ENCODE peak calls at places on chromosome 7, in five cellular contexts. One of them, this sample, is unnamed.

GRCh38 chr7:115249080-115249479 is 327.2 kb downstream of the MDFIC start:
- DNase-seq in H9: no peak
- DNase-seq in mesenchymal stem cell: peak
- DNase-seq in trophoblast cell: no peak
- DNase-seq in H1: no peak
- DNase-seq in this sample: no peak

GRCh38 chr7:155815332-155816191 is 3.3 kb upstream of the SHH start:
- DNase-seq in H9: peak
- DNase-seq in mesenchymal stem cell: peak
- DNase-seq in trophoblast cell: peak
- DNase-seq in H1: no peak
- DNase-seq in this sample: no peak

GRCh38 chr7:142104550-142105527 is 6.7 kb upstream of the MGAM2 start:
- DNase-seq in H9: no peak
- DNase-seq in mesenchymal stem cell: no peak
- DNase-seq in trophoblast cell: peak
- DNase-seq in H1: no peak
- DNase-seq in this sample: no peak

GRCh38 chr7:104341545-104341944 is 13.1 kb downstream of the LHFPL3 start:
- DNase-seq in H9: peak
- DNase-seq in mesenchymal stem cell: no peak
- DNase-seq in trophoblast cell: no peak
- DNase-seq in H1: no peak
- DNase-seq in this sample: peak

GRCh38 chr7:69934475-69934903 is 336.2 kb downstream of the AUTS2 start:
- DNase-seq in H9: no peak
- DNase-seq in mesenchymal stem cell: no peak
- DNase-seq in trophoblast cell: no peak
- DNase-seq in H1: no peak
- DNase-seq in this sample: no peak

GRCh38 chr7:140877249-140877524 is 47.5 kb downstream of the BRAF start:
- DNase-seq in H9: no peak
- DNase-seq in mesenchymal stem cell: no peak
- DNase-seq in trophoblast cell: no peak
- DNase-seq in H1: no peak
- DNase-seq in this sample: no peak

GRCh38 chr7:44347546-44348114 is 22.2 kb upstream of the CAMK2B start:
- DNase-seq in H9: no peak
- DNase-seq in mesenchymal stem cell: no peak
- DNase-seq in trophoblast cell: no peak
- DNase-seq in H1: no peak
- DNase-seq in this sample: no peak

GRCh38 chr7:26143298-26144044 is 8.5 kb upstream of the NFE2L3 start:
- DNase-seq in H9: no peak
- DNase-seq in mesenchymal stem cell: peak
- DNase-seq in trophoblast cell: peak
- DNase-seq in H1: no peak
- DNase-seq in this sample: no peak

GRCh38 chr7:82566752-82567151 is 123.2 kb upstream of the CACNA2D1 start:
- DNase-seq in H9: no peak
- DNase-seq in mesenchymal stem cell: no peak
- DNase-seq in trophoblast cell: no peak
- DNase-seq in H1: no peak
- DNase-seq in this sample: no peak

GRCh38 chr7:80014507-80014906 is 120.1 kb upstream of the GNAI1 start:
- DNase-seq in H9: no peak
- DNase-seq in mesenchymal stem cell: peak
- DNase-seq in trophoblast cell: peak
- DNase-seq in H1: no peak
- DNase-seq in this sample: no peak

GRCh38 chr7:139771001-139771956 is 6.5 kb downstream of the HIPK2 start:
- DNase-seq in H9: no peak
- DNase-seq in mesenchymal stem cell: peak
- DNase-seq in trophoblast cell: peak
- DNase-seq in H1: no peak
- DNase-seq in this sample: no peak

GRCh38 chr7:55086413-55087201 is 67.8 kb downstream of the EGFR start:
- DNase-seq in H9: no peak
- DNase-seq in mesenchymal stem cell: peak
- DNase-seq in trophoblast cell: no peak
- DNase-seq in H1: no peak
- DNase-seq in this sample: no peak

GRCh38 chr7:144596953-144597352 is 193.5 kb upstream of the NOBOX start:
- DNase-seq in H9: no peak
- DNase-seq in mesenchymal stem cell: no peak
- DNase-seq in trophoblast cell: no peak
- DNase-seq in H1: no peak
- DNase-seq in this sample: no peak

GRCh38 chr7:139768249-139768824 is 9.5 kb downstream of the HIPK2 start:
- DNase-seq in H9: no peak
- DNase-seq in mesenchymal stem cell: peak
- DNase-seq in trophoblast cell: no peak
- DNase-seq in H1: no peak
- DNase-seq in this sample: no peak

GRCh38 chr7:82234457-82235049 is 209.0 kb downstream of the CACNA2D1 start:
- DNase-seq in H9: no peak
- DNase-seq in mesenchymal stem cell: peak
- DNase-seq in trophoblast cell: peak
- DNase-seq in H1: no peak
- DNase-seq in this sample: peak

GRCh38 chr7:7944619-7945282 is 23.8 kb upstream of the GLCCI1 start:
- DNase-seq in H9: no peak
- DNase-seq in mesenchymal stem cell: no peak
- DNase-seq in trophoblast cell: no peak
- DNase-seq in H1: no peak
- DNase-seq in this sample: no peak

GRCh38 chr7:120819861-120820260 is 38.1 kb downstream of the TSPAN12 start:
- DNase-seq in H9: no peak
- DNase-seq in mesenchymal stem cell: no peak
- DNase-seq in trophoblast cell: no peak
- DNase-seq in H1: no peak
- DNase-seq in this sample: no peak

GRCh38 chr7:26141077-26141476 is 10.9 kb upstream of the NFE2L3 start:
- DNase-seq in H9: no peak
- DNase-seq in mesenchymal stem cell: no peak
- DNase-seq in trophoblast cell: no peak
- DNase-seq in H1: no peak
- DNase-seq in this sample: no peak

GRCh38 chr7:40008218-40008815 is 58.3 kb downstream of the CDK13 start:
- DNase-seq in H9: no peak
- DNase-seq in mesenchymal stem cell: peak
- DNase-seq in trophoblast cell: no peak
- DNase-seq in H1: no peak
- DNase-seq in this sample: no peak

GRCh38 chr7:36048902-36049240 is 104.2 kb upstream of the EEPD1 start:
- DNase-seq in H9: no peak
- DNase-seq in mesenchymal stem cell: peak
- DNase-seq in trophoblast cell: no peak
- DNase-seq in H1: no peak
- DNase-seq in this sample: no peak

GRCh38 chr7:25029075-25029474 is 49.1 kb upstream of the OSBPL3 start:
- DNase-seq in H9: no peak
- DNase-seq in mesenchymal stem cell: no peak
- DNase-seq in trophoblast cell: no peak
- DNase-seq in H1: no peak
- DNase-seq in this sample: no peak

GRCh38 chr7:44979481-44980392 is 922 bp upstream of the MYO1G start:
- DNase-seq in H9: no peak
- DNase-seq in mesenchymal stem cell: no peak
- DNase-seq in trophoblast cell: no peak
- DNase-seq in H1: no peak
- DNase-seq in this sample: no peak

GRCh38 chr7:130367836-130368235 is 12.5 kb upstream of the CPA1 start:
- DNase-seq in H9: no peak
- DNase-seq in mesenchymal stem cell: no peak
- DNase-seq in trophoblast cell: no peak
- DNase-seq in H1: no peak
- DNase-seq in this sample: no peak

GRCh38 chr7:115352375-115352774 is 430.5 kb downstream of the MDFIC start:
- DNase-seq in H9: no peak
- DNase-seq in mesenchymal stem cell: peak
- DNase-seq in trophoblast cell: peak
- DNase-seq in H1: no peak
- DNase-seq in this sample: no peak

GRCh38 chr7:27174077-27175004 is at the start of gene HOXA10:
- DNase-seq in H9: peak
- DNase-seq in mesenchymal stem cell: no peak
- DNase-seq in trophoblast cell: no peak
- DNase-seq in H1: no peak
- DNase-seq in this sample: no peak

DNA sequence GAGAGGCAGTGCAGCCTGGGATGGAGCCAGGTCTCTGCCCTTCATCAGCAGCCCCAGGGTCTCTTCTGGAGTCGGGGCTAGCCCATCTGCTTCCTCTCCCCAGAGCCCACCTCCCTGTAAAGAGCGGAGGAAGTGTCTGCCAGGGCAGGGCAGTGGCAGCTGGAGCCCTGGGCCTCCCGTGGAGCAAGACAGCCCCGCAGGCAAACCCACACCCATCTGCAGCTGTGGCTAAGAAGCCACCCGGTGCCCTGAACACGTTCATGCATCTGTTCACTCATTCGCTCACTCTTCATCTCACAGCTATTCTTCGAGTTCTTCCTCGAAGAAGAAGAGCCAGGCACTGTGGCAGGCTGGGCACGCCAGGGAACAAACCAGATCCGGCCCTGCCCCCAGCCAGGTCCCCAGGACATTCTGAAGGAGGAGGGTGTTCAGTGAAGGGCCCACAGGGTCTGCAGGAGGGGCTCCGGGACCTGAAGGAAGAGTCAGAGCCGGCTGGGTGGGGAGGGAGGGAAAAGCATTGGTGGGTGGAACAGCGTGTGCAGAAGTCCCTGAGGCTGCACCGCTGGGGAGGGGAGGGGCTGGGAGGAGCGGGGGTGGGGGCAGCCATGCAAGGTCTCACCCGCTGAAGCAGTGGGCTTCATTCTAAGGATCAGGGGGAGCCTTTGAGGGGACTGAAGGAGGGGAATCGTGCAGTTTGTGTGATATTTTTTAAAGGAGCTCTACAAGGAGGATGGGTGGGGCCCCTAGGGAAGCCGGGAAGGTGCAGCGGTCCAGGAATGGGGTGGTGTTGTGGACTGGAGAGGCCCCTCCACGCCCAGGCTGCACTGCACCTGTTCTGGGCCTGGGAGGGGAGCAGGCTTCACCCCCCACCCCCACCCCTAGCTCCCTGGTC is 99.2 kb downstream of the UNCX start:
- DNase-seq in H9: no peak
- DNase-seq in mesenchymal stem cell: no peak
- DNase-seq in trophoblast cell: no peak
- DNase-seq in H1: no peak
- DNase-seq in this sample: no peak
- H2BK12ac ChIP-seq in H9: no peak
- H2BK12ac ChIP-seq in mesenchymal stem cell: no peak
- H2BK12ac ChIP-seq in trophoblast cell: no peak
- H2BK12ac ChIP-seq in H1: no peak
- H2BK12ac ChIP-seq in this sample: no peak

GRCh38 chr7:23205861-23206510 is 24.1 kb downstream of the NUP42 start:
- DNase-seq in H9: peak
- DNase-seq in mesenchymal stem cell: no peak
- DNase-seq in trophoblast cell: no peak
- DNase-seq in H1: no peak
- DNase-seq in this sample: no peak

GRCh38 chr7:23206511-23206867 is 24.6 kb downstream of the NUP42 start:
- DNase-seq in H9: no peak
- DNase-seq in mesenchymal stem cell: no peak
- DNase-seq in trophoblast cell: no peak
- DNase-seq in H1: no peak
- DNase-seq in this sample: no peak

GRCh38 chr7:23200331-23200730 is 18.5 kb downstream of the NUP42 start:
- DNase-seq in H9: no peak
- DNase-seq in mesenchymal stem cell: no peak
- DNase-seq in trophoblast cell: no peak
- DNase-seq in H1: no peak
- DNase-seq in this sample: no peak

GRCh38 chr7:23207029-23207428 is 25.2 kb downstream of the NUP42 start:
- DNase-seq in H9: no peak
- DNase-seq in mesenchymal stem cell: no peak
- DNase-seq in trophoblast cell: no peak
- DNase-seq in H1: no peak
- DNase-seq in this sample: no peak

GRCh38 chr7:23204241-23204640 is 22.4 kb downstream of the NUP42 start:
- DNase-seq in H9: no peak
- DNase-seq in mesenchymal stem cell: peak
- DNase-seq in trophoblast cell: no peak
- DNase-seq in H1: no peak
- DNase-seq in this sample: no peak
- H4K8ac ChIP-seq in H9: no peak
- H4K8ac ChIP-seq in mesenchymal stem cell: no peak
- H4K8ac ChIP-seq in trophoblast cell: no peak
- H4K8ac ChIP-seq in H1: no peak
- H4K8ac ChIP-seq in this sample: no peak

DNA sequence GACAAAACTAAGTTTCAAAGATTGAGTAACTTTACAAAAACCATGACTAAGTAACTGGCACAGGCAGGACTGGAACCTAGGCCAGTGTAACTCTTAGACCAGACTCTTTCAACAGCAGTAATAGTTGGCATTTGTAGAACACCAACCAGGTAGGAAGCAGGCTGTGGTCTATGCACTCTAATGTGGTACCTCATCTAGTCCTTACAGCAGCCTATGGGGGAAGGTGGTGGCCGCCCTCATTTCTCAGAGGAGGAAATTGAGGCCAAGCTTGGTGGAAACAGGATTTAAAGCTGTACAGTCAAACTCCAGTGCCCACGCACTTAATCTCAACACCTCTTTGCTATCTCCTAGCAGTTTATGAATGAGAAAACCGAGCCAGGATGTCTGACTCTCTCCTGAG is 165.4 kb upstream of the LRGUK start:
- DNase-seq in H9: no peak
- DNase-seq in mesenchymal stem cell: no peak
- DNase-seq in trophoblast cell: no peak
- DNase-seq in H1: no peak
- DNase-seq in this sample: no peak
- H2BK12ac ChIP-seq in H9: no peak
- H2BK12ac ChIP-seq in mesenchymal stem cell: no peak
- H2BK12ac ChIP-seq in trophoblast cell: no peak
- H2BK12ac ChIP-seq in H1: no peak
- H2BK12ac ChIP-seq in this sample: no peak

GRCh38 chr7:100159099-100159623 is 638 bp upstream of the TRAPPC14 start:
- DNase-seq in H9: peak
- DNase-seq in mesenchymal stem cell: no peak
- DNase-seq in trophoblast cell: no peak
- DNase-seq in H1: no peak
- DNase-seq in this sample: no peak
- H4K8ac ChIP-seq in H9: no peak
- H4K8ac ChIP-seq in mesenchymal stem cell: peak
- H4K8ac ChIP-seq in trophoblast cell: peak
- H4K8ac ChIP-seq in H1: no peak
- H4K8ac ChIP-seq in this sample: no peak

This sample was measured in neuronal stem cell.